ENCODE peak calls at places on chromosomes 13 and 19, in four cellular contexts. One of them, this sample, is unnamed.

GRCh38 chr13:113854238-113855011 is 9.5 kb downstream of the GAS6 start:
- DNase-seq in GM23338: no peak
- DNase-seq in mesendoderm: no peak
- DNase-seq in ovary: peak; percentile 35
- DNase-seq in this sample: peak; percentile 19

GRCh38 chr13:113559061-113559460 is 25.5 kb upstream of the TFDP1 start:
- DNase-seq in mesendoderm: no peak
- DNase-seq in GM23338: no peak
- DNase-seq in ovary: no peak
- DNase-seq in this sample: no peak

GRCh38 chr13:39410089-39410901 is 192.7 kb downstream of the LHFPL6 start:
- DNase-seq in ovary: no peak
- DNase-seq in mesendoderm: peak; percentile 56
- DNase-seq in GM23338: peak; percentile 38
- DNase-seq in this sample: no peak

GRCh38 chr13:82772802-82773201 is 1109.5 kb downstream of the SLITRK1 start:
- DNase-seq in GM23338: no peak
- DNase-seq in ovary: no peak
- DNase-seq in mesendoderm: no peak
- DNase-seq in this sample: no peak

GRCh38 chr13:80399340-80400163 is 58.6 kb upstream of the SPRY2 start:
- DNase-seq in ovary: no peak
- DNase-seq in mesendoderm: no peak
- DNase-seq in GM23338: no peak
- DNase-seq in this sample: peak; percentile 34

GRCh38 chr13:29771247-29771646 is 79.2 kb downstream of the UBL3 start:
- DNase-seq in ovary: no peak
- DNase-seq in GM23338: peak; percentile 52
- DNase-seq in mesendoderm: peak; percentile 35
- DNase-seq in this sample: no peak

GRCh38 chr19:11422163-11423068 is 3.3 kb upstream of the RGL3 start:
- DNase-seq in ovary: peak; percentile 48
- DNase-seq in mesendoderm: peak; percentile 96
- DNase-seq in GM23338: peak; percentile 98
- DNase-seq in this sample: peak; percentile 80

GRCh38 chr19:7801020-7801570 is 28.9 kb upstream of the EVI5L start:
- DNase-seq in mesendoderm: no peak
- DNase-seq in ovary: no peak
- DNase-seq in GM23338: no peak
- DNase-seq in this sample: no peak

GRCh38 chr13:99605417-99606321 is 104.4 kb downstream of the TM9SF2 start:
- DNase-seq in GM23338: peak; percentile 75
- DNase-seq in mesendoderm: peak; percentile 73
- DNase-seq in ovary: peak; percentile 33
- DNase-seq in this sample: peak; percentile 77

GRCh38 chr13:101811440-101811839 is 359.0 kb downstream of the ITGBL1 start:
- DNase-seq in mesendoderm: no peak
- DNase-seq in ovary: no peak
- DNase-seq in GM23338: no peak
- DNase-seq in this sample: no peak

GRCh38 chr19:32708457-32708856 is 11.1 kb upstream of the TDRD12 start:
- DNase-seq in ovary: no peak
- DNase-seq in GM23338: no peak
- DNase-seq in mesendoderm: no peak
- DNase-seq in this sample: no peak

GRCh38 chr13:97495678-97496077 is 61.7 kb downstream of the RAP2A start:
- DNase-seq in ovary: no peak
- DNase-seq in GM23338: no peak
- DNase-seq in mesendoderm: peak; percentile 39
- DNase-seq in this sample: no peak

GRCh38 chr19:4891066-4891465 is 11.6 kb downstream of the ARRDC5 start:
- DNase-seq in GM23338: no peak
- DNase-seq in mesendoderm: no peak
- DNase-seq in ovary: no peak
- DNase-seq in this sample: no peak

DNA sequence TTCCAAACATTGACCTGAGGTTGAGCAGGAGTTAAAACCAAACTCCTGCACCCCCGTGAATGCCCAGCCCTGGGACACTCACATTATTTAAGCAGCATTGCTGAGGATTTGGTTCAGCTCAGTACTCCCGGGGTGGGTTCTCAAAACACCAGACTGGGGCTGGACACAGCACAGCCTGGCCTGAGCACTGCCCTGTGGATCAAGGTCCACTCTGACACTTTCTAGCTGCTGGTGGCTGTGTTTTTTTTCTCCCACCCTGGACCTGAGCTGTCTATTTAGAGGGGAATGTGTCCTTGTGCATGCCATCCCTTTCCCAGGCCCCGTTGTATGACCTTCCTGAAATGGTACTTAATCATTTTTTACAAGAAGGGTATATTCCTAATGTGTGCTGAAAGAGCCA is 94.7 kb upstream of the GJB6 start:
- DNase-seq in GM23338: no peak
- DNase-seq in ovary: no peak
- DNase-seq in mesendoderm: no peak
- DNase-seq in this sample: no peak
- H3K4me3 ChIP-seq in GM23338: no peak overlapping the region
- H3K4me3 ChIP-seq in ovary: no peak overlapping the region
- H3K4me3 ChIP-seq in mesendoderm: no peak overlapping the region
- H3K4me3 ChIP-seq in this sample: no peak overlapping the region

DNA sequence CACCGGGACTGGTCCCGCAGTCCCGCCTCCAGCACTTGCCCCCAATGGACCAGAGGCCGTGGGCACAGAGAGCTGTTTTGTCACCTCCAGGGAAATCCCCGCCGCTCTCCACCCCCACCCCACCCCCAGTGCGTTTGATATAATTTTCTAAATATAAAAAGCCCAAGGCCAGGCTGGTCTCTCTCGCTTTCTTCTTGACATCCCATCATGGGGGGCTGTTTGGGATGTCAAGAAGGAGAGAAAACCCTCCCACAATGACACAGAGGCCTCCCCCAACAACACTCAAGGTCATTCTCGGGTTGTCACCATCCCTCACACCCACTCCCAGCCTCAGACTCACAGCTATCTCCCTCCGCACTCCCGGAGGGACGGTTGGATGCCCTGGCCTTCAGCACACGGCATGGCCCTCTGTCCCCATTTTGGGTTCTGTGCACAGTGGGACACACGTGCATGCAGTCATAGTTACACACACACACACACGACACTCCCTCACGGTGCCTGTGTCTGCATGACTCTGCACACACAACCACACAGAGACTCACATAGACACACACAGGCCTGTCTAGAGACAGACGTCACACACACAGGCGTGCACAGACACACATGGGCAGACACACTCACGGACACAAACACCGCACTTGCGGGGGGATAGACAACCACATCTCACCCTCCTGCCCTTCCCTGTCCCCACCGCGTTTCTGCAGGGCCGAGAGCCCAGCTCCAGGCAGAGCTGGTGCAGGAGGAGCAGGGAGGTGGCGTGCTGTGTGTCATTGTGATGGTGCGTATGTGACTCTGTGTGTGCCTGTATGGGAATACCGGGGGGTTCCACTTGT is 4.8 kb upstream of the NFIC start:
- DNase-seq in ovary: no peak
- DNase-seq in GM23338: no peak
- DNase-seq in mesendoderm: peak; percentile 31
- DNase-seq in this sample: peak; percentile 54
- H3K4me3 ChIP-seq in ovary: peak overlapping the region; percentile 100
- H3K4me3 ChIP-seq in GM23338: peak overlapping the region; percentile 45
- H3K4me3 ChIP-seq in mesendoderm: no peak overlapping the region
- H3K4me3 ChIP-seq in this sample: no peak overlapping the region

DNA sequence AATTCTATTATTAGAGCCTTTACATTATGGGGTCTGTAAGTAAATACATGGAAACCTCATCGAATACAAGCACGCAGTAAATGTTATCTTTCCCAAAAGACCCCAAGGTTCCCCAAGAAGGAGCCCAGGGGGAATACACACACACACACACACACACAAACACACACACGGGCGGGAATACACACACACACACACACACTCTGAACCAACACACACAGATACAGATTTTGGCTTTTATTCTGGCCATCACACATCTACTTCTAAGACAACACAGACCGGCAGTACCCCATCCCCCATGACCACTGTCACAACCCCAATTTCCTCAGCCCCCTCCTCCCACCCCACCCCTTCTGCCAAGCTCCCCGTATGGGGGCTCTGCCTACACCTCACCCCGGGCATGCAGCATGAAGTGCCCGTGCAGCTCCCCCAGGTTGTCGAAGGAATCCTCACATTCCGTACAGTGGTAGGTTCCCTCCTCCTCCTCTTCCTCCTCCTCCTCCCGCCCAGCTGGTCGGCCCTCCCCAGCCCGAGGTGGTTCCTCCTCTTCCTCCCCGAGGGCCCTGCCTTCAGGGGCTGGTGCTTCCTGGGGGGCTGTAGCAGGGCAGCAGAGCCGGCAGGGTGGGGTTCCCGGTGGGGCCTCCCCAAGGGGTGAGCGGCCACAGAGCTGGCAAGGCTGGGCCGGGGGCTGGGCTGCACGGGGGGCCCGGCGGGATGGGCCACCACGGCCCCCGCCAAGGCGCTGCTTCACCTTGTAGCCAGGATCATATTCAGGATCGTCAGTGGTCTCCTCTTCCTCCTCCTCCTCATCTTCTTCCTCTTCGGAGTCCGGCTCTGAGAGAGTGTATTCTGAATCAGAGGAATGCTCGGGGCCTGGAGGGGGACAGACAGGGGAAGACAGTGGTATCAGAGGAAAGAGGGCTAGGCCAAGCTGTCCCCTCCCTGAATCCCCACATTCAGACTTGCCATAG is 4.4 kb upstream of the SRRM5 start:
- DNase-seq in GM23338: no peak
- DNase-seq in mesendoderm: no peak
- DNase-seq in ovary: no peak
- DNase-seq in this sample: no peak
- H3K4me3 ChIP-seq in GM23338: no peak overlapping the region
- H3K4me3 ChIP-seq in mesendoderm: no peak overlapping the region
- H3K4me3 ChIP-seq in ovary: no peak overlapping the region
- H3K4me3 ChIP-seq in this sample: no peak overlapping the region

GRCh38 chr13:37869506-37869755 is 141 bp downstream of the TRPC4 start:
- DNase-seq in ovary: peak; percentile 8
- DNase-seq in mesendoderm: peak; percentile 62
- DNase-seq in GM23338: peak; percentile 70
- DNase-seq in this sample: no peak
- H3K4me3 ChIP-seq in ovary: peak overlapping the region; percentile 62
- H3K4me3 ChIP-seq in mesendoderm: peak overlapping the region; percentile 63
- H3K4me3 ChIP-seq in GM23338: peak overlapping the region; percentile 74
- H3K4me3 ChIP-seq in this sample: no peak overlapping the region

DNA sequence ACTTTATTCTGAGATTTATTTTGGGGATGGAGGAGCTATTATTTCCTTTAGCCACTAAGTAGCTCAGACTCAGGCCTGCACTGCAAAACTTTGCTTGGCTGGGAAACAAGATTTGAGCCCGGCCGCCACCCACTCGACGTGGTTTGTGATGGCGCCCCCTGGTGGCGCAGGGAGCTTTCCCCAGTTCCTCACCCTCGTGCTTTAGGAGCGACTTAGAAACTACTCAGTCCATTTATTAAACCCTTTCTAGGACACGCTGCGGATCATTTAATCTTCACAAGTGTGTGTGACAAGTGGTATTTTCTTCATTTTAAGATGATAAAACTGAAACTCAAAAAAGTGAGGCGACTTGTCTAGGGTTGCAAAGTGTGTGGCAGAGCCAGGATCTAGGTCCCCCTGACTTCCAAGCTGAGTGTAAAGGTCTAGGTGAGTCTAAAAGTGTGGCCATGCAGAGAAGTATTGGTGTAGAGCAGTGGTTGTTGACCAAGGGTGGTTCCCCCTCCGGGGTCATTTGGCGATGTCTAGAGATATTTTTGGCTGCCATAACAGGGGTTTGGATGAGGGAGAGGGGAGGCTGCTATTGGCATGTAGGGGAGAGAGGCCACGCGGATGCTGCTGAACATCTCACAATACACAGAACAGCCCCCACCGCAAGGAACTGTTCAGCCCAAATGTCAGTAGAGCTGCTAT is 2.2 kb downstream of the CXCL17 start:
- DNase-seq in ovary: peak; percentile 16
- DNase-seq in GM23338: peak; percentile 91
- DNase-seq in mesendoderm: peak; percentile 74
- DNase-seq in this sample: peak; percentile 88
- H3K4me3 ChIP-seq in ovary: no peak overlapping the region
- H3K4me3 ChIP-seq in GM23338: no peak overlapping the region
- H3K4me3 ChIP-seq in mesendoderm: no peak overlapping the region
- H3K4me3 ChIP-seq in this sample: no peak overlapping the region

DNA sequence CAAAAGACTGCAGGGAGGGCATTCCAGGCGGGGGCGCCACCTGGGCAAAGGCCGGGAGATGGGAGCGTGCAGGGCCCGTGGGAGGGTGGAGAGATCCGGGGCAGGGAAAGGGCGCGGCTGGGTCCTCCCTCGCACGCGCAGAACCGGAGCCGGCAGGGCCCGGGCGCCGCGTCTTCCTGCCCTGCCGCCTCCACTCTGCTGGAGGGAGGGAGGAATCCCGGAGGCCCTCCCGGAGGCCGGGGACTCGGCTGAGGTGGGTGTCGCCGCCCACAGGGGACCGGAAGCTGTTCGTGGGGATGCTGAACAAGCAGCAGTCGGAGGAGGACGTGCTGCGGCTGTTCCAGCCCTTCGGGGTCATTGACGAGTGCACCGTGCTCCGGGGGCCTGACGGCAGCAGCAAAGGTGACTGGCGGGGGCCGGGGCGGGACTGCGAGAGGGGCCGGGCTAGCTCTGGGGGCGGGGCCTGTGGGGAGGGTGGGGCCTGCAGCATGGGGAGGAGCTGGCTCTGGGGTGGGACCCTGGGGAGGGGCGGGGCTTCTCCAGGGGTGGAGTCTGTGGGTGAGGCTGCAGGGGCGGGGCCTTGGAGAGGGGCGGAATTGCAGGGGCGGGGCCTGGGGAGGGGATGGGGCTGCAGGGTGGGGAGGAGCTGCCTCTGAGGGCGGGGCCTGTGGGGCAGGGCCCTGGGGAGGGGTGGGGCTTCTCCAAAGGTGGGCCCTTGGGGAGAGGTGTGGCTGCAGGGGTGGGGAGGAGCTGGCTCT is 51.3 kb downstream of the CELF5 start:
- DNase-seq in GM23338: peak; percentile 96
- DNase-seq in mesendoderm: peak; percentile 96
- DNase-seq in ovary: peak; percentile 43
- DNase-seq in this sample: peak; percentile 92
- H3K4me3 ChIP-seq in GM23338: peak overlapping the region; percentile 71
- H3K4me3 ChIP-seq in mesendoderm: peak overlapping the region; percentile 1
- H3K4me3 ChIP-seq in ovary: no peak overlapping the region
- H3K4me3 ChIP-seq in this sample: no peak overlapping the region

This sample was measured in mucosa of descending colon.